ENCODE peak calls at places on chromosomes 7 and 10, in five cellular contexts. J is LoVo, I is GM10248, G is pancreas, L is cardiac muscle cell. V is an unnamed sample.

GRCh38 chr10:12774219-12774894 is 227.2 kb downstream of the CCDC3 start:
- DNase-seq in G (no peak), I (no peak), J (no peak), L (no peak), V (no peak)

GRCh38 chr10:34655286-34656170 is 159.6 kb downstream of the PARD3 start:
- DNase-seq in L (peak; percentile 68), I (peak; percentile 41), G (no peak), J (peak; percentile 50), V (peak; percentile 89)

GRCh38 chr10:120516426-120516825 is 59.4 kb downstream of the PLPP4 start:
- DNase-seq in L (no peak), J (no peak), I (no peak), G (no peak), V (no peak)

GRCh38 chr7:30164567-30164966 is 29.8 kb downstream of the MTURN start:
- DNase-seq in I (peak; percentile 66), G (no peak), L (peak; percentile 69), J (peak; percentile 47), V (no peak)

GRCh38 chr7:33591481-33591880 is 313.9 kb upstream of the BMPER start:
- DNase-seq in J (no peak), I (no peak), L (no peak), G (no peak), V (no peak)

GRCh38 chr7:107318523-107319160 is 149.8 kb downstream of the HBP1 start:
- DNase-seq in L (no peak), I (no peak), G (no peak), J (peak; percentile 19), V (peak; percentile 25)

GRCh38 chr10:100345570-100346330 is 1.3 kb upstream of the SCD start:
- DNase-seq in G (no peak), I (no peak), L (peak; percentile 31), J (no peak), V (no peak)

GRCh38 chr7:130144632-130145171 is 60.5 kb downstream of the TMEM209 start:
- DNase-seq in I (no peak), L (peak; percentile 23), G (no peak), J (peak; percentile 75), V (no peak)

GRCh38 chr10:36182059-36182654 is 540.1 kb upstream of the FZD8 start:
- DNase-seq in J (no peak), I (no peak), G (no peak), L (no peak), V (no peak)

GRCh38 chr7:157669768-157670345 is 333.1 kb downstream of the DNAJB6 start:
- DNase-seq in I (no peak), G (no peak), L (no peak), J (no peak), V (peak; percentile 25)

GRCh38 chr10:21160116-21160515 is 263.0 kb upstream of the NEBL start:
- DNase-seq in I (no peak), G (no peak), L (no peak), J (no peak), V (no peak)

GRCh38 chr10:27783660-27784059 is 38.0 kb upstream of the MKX start:
- DNase-seq in L (peak; percentile 34), J (peak; percentile 26), G (no peak), I (no peak), V (no peak)

GRCh38 chr10:127155221-127155620 is 41.2 kb downstream of the INSYN2A start:
- DNase-seq in J (no peak), L (no peak), I (no peak), G (no peak), V (no peak)

GRCh38 chr7:6258440-6259182 is 13.8 kb downstream of the CYTH3 start:
- DNase-seq in L (no peak), I (no peak), J (no peak), G (no peak), V (no peak)

GRCh38 chr10:14185501-14186045 is 145.2 kb downstream of the FRMD4A start:
- DNase-seq in J (no peak), I (peak; percentile 51), G (no peak), L (peak; percentile 64), V (no peak)

GRCh38 chr7:22082553-22082885 is 136.8 kb upstream of the CDCA7L start:
- DNase-seq in J (no peak), G (no peak), L (no peak), I (no peak), V (no peak)

GRCh38 chr10:6135039-6135438 is 46.2 kb downstream of the RBM17 start:
- DNase-seq in L (no peak), I (peak; percentile 48), J (no peak), G (no peak), V (no peak)

GRCh38 chr7:45921381-45921698 is 268 bp upstream of the IGFBP3 start:
- DNase-seq in J (no peak), I (no peak), G (peak; percentile 61), L (peak; percentile 31), V (no peak)

GRCh38 chr10:110648743-110649651 is 4.9 kb downstream of the RBM20 start:
- DNase-seq in I (no peak), J (no peak), G (no peak), L (no peak), V (no peak)

GRCh38 chr7:137874390-137874789 is 27.6 kb upstream of the DGKI start:
- DNase-seq in I (no peak), J (no peak), G (no peak), L (no peak), V (no peak)

GRCh38 chr10:88039496-88040200 is 176.2 kb downstream of the PTEN start:
- DNase-seq in G (no peak), I (no peak), L (no peak), J (no peak), V (no peak)

GRCh38 chr7:104252409-104253134 is 44.8 kb upstream of the ORC5 start:
- DNase-seq in I (no peak), G (no peak), L (no peak), J (no peak), V (no peak)

GRCh38 chr7:79452032-79452494 is 1.4 kb downstream of the MAGI2 start:
- DNase-seq in G (peak; percentile 70), I (no peak), J (no peak), L (peak; percentile 91), V (peak; percentile 61)